ENCODE peak calls at places on chromosome 21, in eight cellular contexts. One of them, this sample, is unnamed.

GRCh38 chr21:43858806-43859648 is 6.0 kb upstream of the AGPAT3 start:
- DNase-seq in stimulated activated CD4-positive, alpha-beta T cell treated with anti-CD3 and anti-CD28 coated beads, Interleukin-15, amount 100 ng/mL, for 1 hour: no peak
- DNase-seq in HEK293T: no peak
- DNase-seq in ecto neural progenitor cell: no peak
- DNase-seq in hippocampal formation: no peak
- DNase-seq in activated T-helper 1 cell treated with anti-CD3 and anti-CD28 coated beads, Interleukin-2, amount 50 U/mL, for 16 hours: no peak
- DNase-seq in GM12865: no peak
- DNase-seq in neural crest cell: no peak
- DNase-seq in this sample: no peak

GRCh38 chr21:14545906-14546480 is at the start of gene SAMSN1:
- DNase-seq in stimulated activated CD4-positive, alpha-beta T cell treated with anti-CD3 and anti-CD28 coated beads, Interleukin-15, amount 100 ng/mL, for 1 hour: peak; percentile 26
- DNase-seq in HEK293T: no peak
- DNase-seq in ecto neural progenitor cell: no peak
- DNase-seq in hippocampal formation: no peak
- DNase-seq in activated T-helper 1 cell treated with anti-CD3 and anti-CD28 coated beads, Interleukin-2, amount 50 U/mL, for 16 hours: peak; percentile 35
- DNase-seq in GM12865: peak; percentile 90
- DNase-seq in neural crest cell: no peak
- DNase-seq in this sample: no peak

GRCh38 chr21:42426424-42426823 is 22.7 kb downstream of the UBASH3A start:
- DNase-seq in stimulated activated CD4-positive, alpha-beta T cell treated with anti-CD3 and anti-CD28 coated beads, Interleukin-15, amount 100 ng/mL, for 1 hour: no peak
- DNase-seq in HEK293T: no peak
- DNase-seq in ecto neural progenitor cell: no peak
- DNase-seq in hippocampal formation: no peak
- DNase-seq in activated T-helper 1 cell treated with anti-CD3 and anti-CD28 coated beads, Interleukin-2, amount 50 U/mL, for 16 hours: no peak
- DNase-seq in GM12865: peak; percentile 83
- DNase-seq in neural crest cell: no peak
- DNase-seq in this sample: no peak

GRCh38 chr21:43938751-43939442 is 73.2 kb upstream of the TRAPPC10 start:
- DNase-seq in stimulated activated CD4-positive, alpha-beta T cell treated with anti-CD3 and anti-CD28 coated beads, Interleukin-15, amount 100 ng/mL, for 1 hour: peak; percentile 83
- DNase-seq in HEK293T: peak; percentile 95
- DNase-seq in ecto neural progenitor cell: peak; percentile 90
- DNase-seq in hippocampal formation: peak; percentile 61
- DNase-seq in activated T-helper 1 cell treated with anti-CD3 and anti-CD28 coated beads, Interleukin-2, amount 50 U/mL, for 16 hours: peak; percentile 84
- DNase-seq in GM12865: peak; percentile 93
- DNase-seq in neural crest cell: peak; percentile 85
- DNase-seq in this sample: peak; percentile 71

GRCh38 chr21:29053011-29053553 is 20.4 kb downstream of the CCT8 start:
- DNase-seq in stimulated activated CD4-positive, alpha-beta T cell treated with anti-CD3 and anti-CD28 coated beads, Interleukin-15, amount 100 ng/mL, for 1 hour: no peak
- DNase-seq in HEK293T: no peak
- DNase-seq in ecto neural progenitor cell: no peak
- DNase-seq in hippocampal formation: no peak
- DNase-seq in activated T-helper 1 cell treated with anti-CD3 and anti-CD28 coated beads, Interleukin-2, amount 50 U/mL, for 16 hours: no peak
- DNase-seq in GM12865: no peak
- DNase-seq in neural crest cell: no peak
- DNase-seq in this sample: no peak

GRCh38 chr21:36756527-36756926 is 57.6 kb downstream of the SIM2 start:
- DNase-seq in stimulated activated CD4-positive, alpha-beta T cell treated with anti-CD3 and anti-CD28 coated beads, Interleukin-15, amount 100 ng/mL, for 1 hour: no peak
- DNase-seq in HEK293T: no peak
- DNase-seq in ecto neural progenitor cell: no peak
- DNase-seq in hippocampal formation: no peak
- DNase-seq in activated T-helper 1 cell treated with anti-CD3 and anti-CD28 coated beads, Interleukin-2, amount 50 U/mL, for 16 hours: no peak
- DNase-seq in GM12865: no peak
- DNase-seq in neural crest cell: no peak
- DNase-seq in this sample: no peak

GRCh38 chr21:33042812-33043211 is 17.1 kb downstream of the OLIG2 start:
- DNase-seq in stimulated activated CD4-positive, alpha-beta T cell treated with anti-CD3 and anti-CD28 coated beads, Interleukin-15, amount 100 ng/mL, for 1 hour: no peak
- DNase-seq in HEK293T: no peak
- DNase-seq in ecto neural progenitor cell: no peak
- DNase-seq in hippocampal formation: no peak
- DNase-seq in activated T-helper 1 cell treated with anti-CD3 and anti-CD28 coated beads, Interleukin-2, amount 50 U/mL, for 16 hours: no peak
- DNase-seq in GM12865: no peak
- DNase-seq in neural crest cell: no peak
- DNase-seq in this sample: no peak

GRCh38 chr21:8993943-8994639 is 1527.3 kb upstream of the TPTE start:
- DNase-seq in stimulated activated CD4-positive, alpha-beta T cell treated with anti-CD3 and anti-CD28 coated beads, Interleukin-15, amount 100 ng/mL, for 1 hour: no peak
- DNase-seq in HEK293T: no peak
- DNase-seq in ecto neural progenitor cell: no peak
- DNase-seq in hippocampal formation: no peak
- DNase-seq in activated T-helper 1 cell treated with anti-CD3 and anti-CD28 coated beads, Interleukin-2, amount 50 U/mL, for 16 hours: no peak
- DNase-seq in GM12865: no peak
- DNase-seq in neural crest cell: no peak
- DNase-seq in this sample: no peak

GRCh38 chr21:45169001-45169400 is 94.6 kb downstream of the ADARB1 start:
- DNase-seq in stimulated activated CD4-positive, alpha-beta T cell treated with anti-CD3 and anti-CD28 coated beads, Interleukin-15, amount 100 ng/mL, for 1 hour: no peak
- DNase-seq in HEK293T: no peak
- DNase-seq in ecto neural progenitor cell: no peak
- DNase-seq in hippocampal formation: no peak
- DNase-seq in activated T-helper 1 cell treated with anti-CD3 and anti-CD28 coated beads, Interleukin-2, amount 50 U/mL, for 16 hours: no peak
- DNase-seq in GM12865: no peak
- DNase-seq in neural crest cell: no peak
- DNase-seq in this sample: no peak

GRCh38 chr21:44265734-44266270 is 4.1 kb upstream of the DNMT3L start:
- DNase-seq in stimulated activated CD4-positive, alpha-beta T cell treated with anti-CD3 and anti-CD28 coated beads, Interleukin-15, amount 100 ng/mL, for 1 hour: no peak
- DNase-seq in HEK293T: no peak
- DNase-seq in ecto neural progenitor cell: no peak
- DNase-seq in hippocampal formation: no peak
- DNase-seq in activated T-helper 1 cell treated with anti-CD3 and anti-CD28 coated beads, Interleukin-2, amount 50 U/mL, for 16 hours: no peak
- DNase-seq in GM12865: no peak
- DNase-seq in neural crest cell: no peak
- DNase-seq in this sample: no peak

GRCh38 chr21:41766883-41767605 is at the start of gene RIPK4:
- DNase-seq in stimulated activated CD4-positive, alpha-beta T cell treated with anti-CD3 and anti-CD28 coated beads, Interleukin-15, amount 100 ng/mL, for 1 hour: peak; percentile 35
- DNase-seq in HEK293T: peak; percentile 88
- DNase-seq in ecto neural progenitor cell: peak; percentile 82
- DNase-seq in hippocampal formation: no peak
- DNase-seq in activated T-helper 1 cell treated with anti-CD3 and anti-CD28 coated beads, Interleukin-2, amount 50 U/mL, for 16 hours: peak; percentile 20
- DNase-seq in GM12865: peak; percentile 63
- DNase-seq in neural crest cell: no peak
- DNase-seq in this sample: no peak

GRCh38 chr21:38920631-38921398 is 115.1 kb downstream of the ETS2 start:
- DNase-seq in stimulated activated CD4-positive, alpha-beta T cell treated with anti-CD3 and anti-CD28 coated beads, Interleukin-15, amount 100 ng/mL, for 1 hour: no peak
- DNase-seq in HEK293T: no peak
- DNase-seq in ecto neural progenitor cell: no peak
- DNase-seq in hippocampal formation: no peak
- DNase-seq in activated T-helper 1 cell treated with anti-CD3 and anti-CD28 coated beads, Interleukin-2, amount 50 U/mL, for 16 hours: no peak
- DNase-seq in GM12865: no peak
- DNase-seq in neural crest cell: no peak
- DNase-seq in this sample: no peak

GRCh38 chr21:37983336-37984095 is 67.3 kb upstream of the KCNJ6 start:
- DNase-seq in stimulated activated CD4-positive, alpha-beta T cell treated with anti-CD3 and anti-CD28 coated beads, Interleukin-15, amount 100 ng/mL, for 1 hour: no peak
- DNase-seq in HEK293T: no peak
- DNase-seq in ecto neural progenitor cell: no peak
- DNase-seq in hippocampal formation: no peak
- DNase-seq in activated T-helper 1 cell treated with anti-CD3 and anti-CD28 coated beads, Interleukin-2, amount 50 U/mL, for 16 hours: no peak
- DNase-seq in GM12865: no peak
- DNase-seq in neural crest cell: no peak
- DNase-seq in this sample: no peak

GRCh38 chr21:42388740-42389448 is 7.0 kb downstream of the TMPRSS3 start:
- DNase-seq in stimulated activated CD4-positive, alpha-beta T cell treated with anti-CD3 and anti-CD28 coated beads, Interleukin-15, amount 100 ng/mL, for 1 hour: no peak
- DNase-seq in HEK293T: no peak
- DNase-seq in ecto neural progenitor cell: no peak
- DNase-seq in hippocampal formation: no peak
- DNase-seq in activated T-helper 1 cell treated with anti-CD3 and anti-CD28 coated beads, Interleukin-2, amount 50 U/mL, for 16 hours: no peak
- DNase-seq in GM12865: peak; percentile 53
- DNase-seq in neural crest cell: no peak
- DNase-seq in this sample: no peak

GRCh38 chr21:42590431-42591131 is 62.8 kb upstream of the PDE9A start:
- DNase-seq in stimulated activated CD4-positive, alpha-beta T cell treated with anti-CD3 and anti-CD28 coated beads, Interleukin-15, amount 100 ng/mL, for 1 hour: no peak
- DNase-seq in HEK293T: no peak
- DNase-seq in ecto neural progenitor cell: no peak
- DNase-seq in hippocampal formation: no peak
- DNase-seq in activated T-helper 1 cell treated with anti-CD3 and anti-CD28 coated beads, Interleukin-2, amount 50 U/mL, for 16 hours: no peak
- DNase-seq in GM12865: no peak
- DNase-seq in neural crest cell: no peak
- DNase-seq in this sample: no peak

GRCh38 chr21:14901482-14901958 is 163.3 kb downstream of the NRIP1 start:
- DNase-seq in stimulated activated CD4-positive, alpha-beta T cell treated with anti-CD3 and anti-CD28 coated beads, Interleukin-15, amount 100 ng/mL, for 1 hour: no peak
- DNase-seq in HEK293T: no peak
- DNase-seq in ecto neural progenitor cell: no peak
- DNase-seq in hippocampal formation: no peak
- DNase-seq in activated T-helper 1 cell treated with anti-CD3 and anti-CD28 coated beads, Interleukin-2, amount 50 U/mL, for 16 hours: no peak
- DNase-seq in GM12865: peak; percentile 10
- DNase-seq in neural crest cell: no peak
- DNase-seq in this sample: no peak

GRCh38 chr21:39084979-39085729 is 98.1 kb downstream of the PSMG1 start:
- DNase-seq in stimulated activated CD4-positive, alpha-beta T cell treated with anti-CD3 and anti-CD28 coated beads, Interleukin-15, amount 100 ng/mL, for 1 hour: no peak
- DNase-seq in HEK293T: no peak
- DNase-seq in ecto neural progenitor cell: no peak
- DNase-seq in hippocampal formation: no peak
- DNase-seq in activated T-helper 1 cell treated with anti-CD3 and anti-CD28 coated beads, Interleukin-2, amount 50 U/mL, for 16 hours: no peak
- DNase-seq in GM12865: no peak
- DNase-seq in neural crest cell: no peak
- DNase-seq in this sample: no peak

GRCh38 chr21:36355868-36356267 is 29.3 kb upstream of the CHAF1B start:
- DNase-seq in stimulated activated CD4-positive, alpha-beta T cell treated with anti-CD3 and anti-CD28 coated beads, Interleukin-15, amount 100 ng/mL, for 1 hour: no peak
- DNase-seq in HEK293T: peak; percentile 12
- DNase-seq in ecto neural progenitor cell: no peak
- DNase-seq in hippocampal formation: no peak
- DNase-seq in activated T-helper 1 cell treated with anti-CD3 and anti-CD28 coated beads, Interleukin-2, amount 50 U/mL, for 16 hours: no peak
- DNase-seq in GM12865: no peak
- DNase-seq in neural crest cell: no peak
- DNase-seq in this sample: no peak

GRCh38 chr21:35390013-35390776 is 341.1 kb upstream of the RUNX1 start:
- DNase-seq in stimulated activated CD4-positive, alpha-beta T cell treated with anti-CD3 and anti-CD28 coated beads, Interleukin-15, amount 100 ng/mL, for 1 hour: no peak
- DNase-seq in HEK293T: no peak
- DNase-seq in ecto neural progenitor cell: no peak
- DNase-seq in hippocampal formation: no peak
- DNase-seq in activated T-helper 1 cell treated with anti-CD3 and anti-CD28 coated beads, Interleukin-2, amount 50 U/mL, for 16 hours: no peak
- DNase-seq in GM12865: peak; percentile 1
- DNase-seq in neural crest cell: no peak
- DNase-seq in this sample: no peak

GRCh38 chr21:45078877-45079281 is 4.5 kb downstream of the ADARB1 start:
- DNase-seq in stimulated activated CD4-positive, alpha-beta T cell treated with anti-CD3 and anti-CD28 coated beads, Interleukin-15, amount 100 ng/mL, for 1 hour: peak; percentile 52
- DNase-seq in HEK293T: no peak
- DNase-seq in ecto neural progenitor cell: no peak
- DNase-seq in hippocampal formation: no peak
- DNase-seq in activated T-helper 1 cell treated with anti-CD3 and anti-CD28 coated beads, Interleukin-2, amount 50 U/mL, for 16 hours: peak; percentile 33
- DNase-seq in GM12865: peak; percentile 18
- DNase-seq in neural crest cell: no peak
- DNase-seq in this sample: no peak

GRCh38 chr21:45573452-45574035 is 31.3 kb upstream of the SLC19A1 start:
- DNase-seq in stimulated activated CD4-positive, alpha-beta T cell treated with anti-CD3 and anti-CD28 coated beads, Interleukin-15, amount 100 ng/mL, for 1 hour: no peak
- DNase-seq in HEK293T: no peak
- DNase-seq in ecto neural progenitor cell: peak; percentile 41
- DNase-seq in hippocampal formation: no peak
- DNase-seq in activated T-helper 1 cell treated with anti-CD3 and anti-CD28 coated beads, Interleukin-2, amount 50 U/mL, for 16 hours: no peak
- DNase-seq in GM12865: no peak
- DNase-seq in neural crest cell: no peak
- DNase-seq in this sample: no peak

GRCh38 chr21:37005548-37006242 is 807 bp upstream of the RIPPLY3 start:
- DNase-seq in stimulated activated CD4-positive, alpha-beta T cell treated with anti-CD3 and anti-CD28 coated beads, Interleukin-15, amount 100 ng/mL, for 1 hour: no peak
- DNase-seq in HEK293T: no peak
- DNase-seq in ecto neural progenitor cell: peak; percentile 55
- DNase-seq in hippocampal formation: no peak
- DNase-seq in activated T-helper 1 cell treated with anti-CD3 and anti-CD28 coated beads, Interleukin-2, amount 50 U/mL, for 16 hours: no peak
- DNase-seq in GM12865: no peak
- DNase-seq in neural crest cell: peak; percentile 10
- DNase-seq in this sample: no peak

GRCh38 chr21:45313682-45314081 is 26.0 kb upstream of the POFUT2 start:
- DNase-seq in stimulated activated CD4-positive, alpha-beta T cell treated with anti-CD3 and anti-CD28 coated beads, Interleukin-15, amount 100 ng/mL, for 1 hour: no peak
- DNase-seq in HEK293T: no peak
- DNase-seq in ecto neural progenitor cell: no peak
- DNase-seq in hippocampal formation: no peak
- DNase-seq in activated T-helper 1 cell treated with anti-CD3 and anti-CD28 coated beads, Interleukin-2, amount 50 U/mL, for 16 hours: no peak
- DNase-seq in GM12865: no peak
- DNase-seq in neural crest cell: no peak
- DNase-seq in this sample: no peak

GRCh38 chr21:46144464-46145070 is 10.8 kb downstream of the FTCD start:
- DNase-seq in stimulated activated CD4-positive, alpha-beta T cell treated with anti-CD3 and anti-CD28 coated beads, Interleukin-15, amount 100 ng/mL, for 1 hour: no peak
- DNase-seq in HEK293T: no peak
- DNase-seq in ecto neural progenitor cell: no peak
- DNase-seq in hippocampal formation: no peak
- DNase-seq in activated T-helper 1 cell treated with anti-CD3 and anti-CD28 coated beads, Interleukin-2, amount 50 U/mL, for 16 hours: no peak
- DNase-seq in GM12865: no peak
- DNase-seq in neural crest cell: no peak
- DNase-seq in this sample: no peak

GRCh38 chr21:16117851-16118592 is 388.2 kb downstream of the USP25 start:
- DNase-seq in stimulated activated CD4-positive, alpha-beta T cell treated with anti-CD3 and anti-CD28 coated beads, Interleukin-15, amount 100 ng/mL, for 1 hour: no peak
- DNase-seq in HEK293T: no peak
- DNase-seq in ecto neural progenitor cell: no peak
- DNase-seq in hippocampal formation: no peak
- DNase-seq in activated T-helper 1 cell treated with anti-CD3 and anti-CD28 coated beads, Interleukin-2, amount 50 U/mL, for 16 hours: no peak
- DNase-seq in GM12865: no peak
- DNase-seq in neural crest cell: no peak
- DNase-seq in this sample: no peak